ENCODE peak calls at places on chromosomes 3 and 15, in eight cellular contexts. One of them, this sample, is unnamed.
A peak's percentile ranks its signal among the peaks of the same experiment; 100 is the strongest.

GRCh38 chr15:40768492-40769309 is 1.1 kb upstream of the C15orf62 start:
- DNase-seq in hypothalamus: no peak
- DNase-seq in activated naive CD8-positive, alpha-beta T cell treated with anti-CD3 and anti-CD28 coated beads, Interleukin-2, amount 50 U/mL, for 24 hours: no peak
- DNase-seq in adrenal gland: no peak
- DNase-seq in effector CD4-positive, alpha-beta T cell: no peak
- DNase-seq in NCI-H1417: no peak
- DNase-seq in lower leg skin: no peak
- DNase-seq in DMS 273 treated with DMSO at 0.1 percent for 48 hours: no peak
- DNase-seq in this sample: no peak

GRCh38 chr3:157112536-157112935 is 47.4 kb downstream of the CCNL1 start:
- DNase-seq in NCI-H1417: no peak
- DNase-seq in effector CD4-positive, alpha-beta T cell: no peak
- DNase-seq in adrenal gland: no peak
- DNase-seq in DMS 273 treated with DMSO at 0.1 percent for 48 hours: no peak
- DNase-seq in activated naive CD8-positive, alpha-beta T cell treated with anti-CD3 and anti-CD28 coated beads, Interleukin-2, amount 50 U/mL, for 24 hours: no peak
- DNase-seq in lower leg skin: no peak
- DNase-seq in hypothalamus: no peak
- DNase-seq in this sample: no peak

GRCh38 chr3:53045784-53046170 is at the start of gene SFMBT1:
- DNase-seq in DMS 273 treated with DMSO at 0.1 percent for 48 hours: no peak
- DNase-seq in NCI-H1417: peak; percentile 76
- DNase-seq in adrenal gland: peak; percentile 75
- DNase-seq in activated naive CD8-positive, alpha-beta T cell treated with anti-CD3 and anti-CD28 coated beads, Interleukin-2, amount 50 U/mL, for 24 hours: peak; percentile 80
- DNase-seq in hypothalamus: peak; percentile 27
- DNase-seq in effector CD4-positive, alpha-beta T cell: peak; percentile 66
- DNase-seq in lower leg skin: peak; percentile 91
- DNase-seq in this sample: peak; percentile 82

GRCh38 chr3:44924102-44925084 is 50.0 kb downstream of the TGM4 start:
- DNase-seq in DMS 273 treated with DMSO at 0.1 percent for 48 hours: no peak
- DNase-seq in activated naive CD8-positive, alpha-beta T cell treated with anti-CD3 and anti-CD28 coated beads, Interleukin-2, amount 50 U/mL, for 24 hours: no peak
- DNase-seq in NCI-H1417: no peak
- DNase-seq in effector CD4-positive, alpha-beta T cell: no peak
- DNase-seq in lower leg skin: no peak
- DNase-seq in hypothalamus: no peak
- DNase-seq in adrenal gland: no peak
- DNase-seq in this sample: no peak

GRCh38 chr3:56795097-56795806 is 6.5 kb downstream of the ARHGEF3 start:
- DNase-seq in lower leg skin: peak; percentile 28
- DNase-seq in activated naive CD8-positive, alpha-beta T cell treated with anti-CD3 and anti-CD28 coated beads, Interleukin-2, amount 50 U/mL, for 24 hours: no peak
- DNase-seq in adrenal gland: no peak
- DNase-seq in effector CD4-positive, alpha-beta T cell: no peak
- DNase-seq in DMS 273 treated with DMSO at 0.1 percent for 48 hours: no peak
- DNase-seq in hypothalamus: no peak
- DNase-seq in NCI-H1417: no peak
- DNase-seq in this sample: no peak

GRCh38 chr3:12707425-12707824 is 43.5 kb upstream of the RAF1 start:
- DNase-seq in NCI-H1417: peak; percentile 66
- DNase-seq in hypothalamus: no peak
- DNase-seq in lower leg skin: no peak
- DNase-seq in effector CD4-positive, alpha-beta T cell: no peak
- DNase-seq in adrenal gland: no peak
- DNase-seq in DMS 273 treated with DMSO at 0.1 percent for 48 hours: peak; percentile 55
- DNase-seq in activated naive CD8-positive, alpha-beta T cell treated with anti-CD3 and anti-CD28 coated beads, Interleukin-2, amount 50 U/mL, for 24 hours: no peak
- DNase-seq in this sample: no peak

GRCh38 chr3:14806641-14807263 is 12.0 kb upstream of the FGD5 start:
- DNase-seq in adrenal gland: no peak
- DNase-seq in effector CD4-positive, alpha-beta T cell: no peak
- DNase-seq in NCI-H1417: no peak
- DNase-seq in DMS 273 treated with DMSO at 0.1 percent for 48 hours: no peak
- DNase-seq in hypothalamus: no peak
- DNase-seq in lower leg skin: no peak
- DNase-seq in activated naive CD8-positive, alpha-beta T cell treated with anti-CD3 and anti-CD28 coated beads, Interleukin-2, amount 50 U/mL, for 24 hours: peak; percentile 19
- DNase-seq in this sample: peak; percentile 18

GRCh38 chr3:179083977-179084376 is 12.4 kb upstream of the ZMAT3 start:
- DNase-seq in DMS 273 treated with DMSO at 0.1 percent for 48 hours: no peak
- DNase-seq in activated naive CD8-positive, alpha-beta T cell treated with anti-CD3 and anti-CD28 coated beads, Interleukin-2, amount 50 U/mL, for 24 hours: no peak
- DNase-seq in effector CD4-positive, alpha-beta T cell: no peak
- DNase-seq in NCI-H1417: peak; percentile 9
- DNase-seq in adrenal gland: no peak
- DNase-seq in lower leg skin: no peak
- DNase-seq in hypothalamus: no peak
- DNase-seq in this sample: no peak

GRCh38 chr3:9352917-9353823 is 9.7 kb upstream of the THUMPD3 start:
- DNase-seq in activated naive CD8-positive, alpha-beta T cell treated with anti-CD3 and anti-CD28 coated beads, Interleukin-2, amount 50 U/mL, for 24 hours: peak; percentile 50
- DNase-seq in DMS 273 treated with DMSO at 0.1 percent for 48 hours: peak; percentile 5
- DNase-seq in effector CD4-positive, alpha-beta T cell: peak; percentile 54
- DNase-seq in adrenal gland: peak; percentile 73
- DNase-seq in lower leg skin: peak; percentile 88
- DNase-seq in NCI-H1417: peak; percentile 70
- DNase-seq in hypothalamus: peak; percentile 13
- DNase-seq in this sample: peak; percentile 67

GRCh38 chr3:21013566-21013965 is 737.4 kb downstream of the ZNF385D start:
- DNase-seq in NCI-H1417: no peak
- DNase-seq in hypothalamus: no peak
- DNase-seq in adrenal gland: no peak
- DNase-seq in DMS 273 treated with DMSO at 0.1 percent for 48 hours: no peak
- DNase-seq in activated naive CD8-positive, alpha-beta T cell treated with anti-CD3 and anti-CD28 coated beads, Interleukin-2, amount 50 U/mL, for 24 hours: no peak
- DNase-seq in lower leg skin: no peak
- DNase-seq in effector CD4-positive, alpha-beta T cell: no peak
- DNase-seq in this sample: no peak

GRCh38 chr15:68646751-68647150 is 68.0 kb downstream of the CORO2B start:
- DNase-seq in NCI-H1417: no peak
- DNase-seq in lower leg skin: peak; percentile 67
- DNase-seq in DMS 273 treated with DMSO at 0.1 percent for 48 hours: no peak
- DNase-seq in activated naive CD8-positive, alpha-beta T cell treated with anti-CD3 and anti-CD28 coated beads, Interleukin-2, amount 50 U/mL, for 24 hours: no peak
- DNase-seq in hypothalamus: no peak
- DNase-seq in adrenal gland: no peak
- DNase-seq in effector CD4-positive, alpha-beta T cell: no peak
- DNase-seq in this sample: no peak

GRCh38 chr15:99016680-99017321 is 9.2 kb upstream of the PGPEP1L start:
- DNase-seq in effector CD4-positive, alpha-beta T cell: no peak
- DNase-seq in adrenal gland: no peak
- DNase-seq in activated naive CD8-positive, alpha-beta T cell treated with anti-CD3 and anti-CD28 coated beads, Interleukin-2, amount 50 U/mL, for 24 hours: no peak
- DNase-seq in lower leg skin: peak; percentile 84
- DNase-seq in hypothalamus: no peak
- DNase-seq in NCI-H1417: no peak
- DNase-seq in DMS 273 treated with DMSO at 0.1 percent for 48 hours: no peak
- DNase-seq in this sample: peak; percentile 51

GRCh38 chr15:25883860-25884259 is 20.7 kb upstream of the ATP10A start:
- DNase-seq in NCI-H1417: no peak
- DNase-seq in effector CD4-positive, alpha-beta T cell: no peak
- DNase-seq in activated naive CD8-positive, alpha-beta T cell treated with anti-CD3 and anti-CD28 coated beads, Interleukin-2, amount 50 U/mL, for 24 hours: no peak
- DNase-seq in DMS 273 treated with DMSO at 0.1 percent for 48 hours: no peak
- DNase-seq in adrenal gland: no peak
- DNase-seq in lower leg skin: no peak
- DNase-seq in hypothalamus: no peak
- DNase-seq in this sample: no peak

GRCh38 chr3:115148142-115148790 is 1.2 kb upstream of the ZBTB20 start:
- DNase-seq in NCI-H1417: no peak
- DNase-seq in DMS 273 treated with DMSO at 0.1 percent for 48 hours: peak; percentile 20
- DNase-seq in adrenal gland: no peak
- DNase-seq in lower leg skin: no peak
- DNase-seq in activated naive CD8-positive, alpha-beta T cell treated with anti-CD3 and anti-CD28 coated beads, Interleukin-2, amount 50 U/mL, for 24 hours: no peak
- DNase-seq in effector CD4-positive, alpha-beta T cell: no peak
- DNase-seq in hypothalamus: no peak
- DNase-seq in this sample: no peak

GRCh38 chr3:72887723-72888545 is at the start of gene GXYLT2:
- DNase-seq in lower leg skin: peak; percentile 90
- DNase-seq in effector CD4-positive, alpha-beta T cell: no peak
- DNase-seq in DMS 273 treated with DMSO at 0.1 percent for 48 hours: peak; percentile 38
- DNase-seq in hypothalamus: peak; percentile 35
- DNase-seq in NCI-H1417: peak; percentile 71
- DNase-seq in activated naive CD8-positive, alpha-beta T cell treated with anti-CD3 and anti-CD28 coated beads, Interleukin-2, amount 50 U/mL, for 24 hours: peak; percentile 38
- DNase-seq in adrenal gland: peak; percentile 71
- DNase-seq in this sample: peak; percentile 85

GRCh38 chr3:194728986-194729385 is 43.3 kb downstream of the FAM43A start:
- DNase-seq in DMS 273 treated with DMSO at 0.1 percent for 48 hours: no peak
- DNase-seq in lower leg skin: no peak
- DNase-seq in hypothalamus: no peak
- DNase-seq in effector CD4-positive, alpha-beta T cell: no peak
- DNase-seq in NCI-H1417: peak; percentile 34
- DNase-seq in adrenal gland: no peak
- DNase-seq in activated naive CD8-positive, alpha-beta T cell treated with anti-CD3 and anti-CD28 coated beads, Interleukin-2, amount 50 U/mL, for 24 hours: no peak
- DNase-seq in this sample: no peak

GRCh38 chr15:96252148-96252547 is 78.4 kb upstream of the NR2F2 start:
- DNase-seq in activated naive CD8-positive, alpha-beta T cell treated with anti-CD3 and anti-CD28 coated beads, Interleukin-2, amount 50 U/mL, for 24 hours: no peak
- DNase-seq in adrenal gland: no peak
- DNase-seq in hypothalamus: no peak
- DNase-seq in NCI-H1417: no peak
- DNase-seq in lower leg skin: no peak
- DNase-seq in effector CD4-positive, alpha-beta T cell: no peak
- DNase-seq in DMS 273 treated with DMSO at 0.1 percent for 48 hours: no peak
- DNase-seq in this sample: no peak

This sample was measured in DND-41.